ENCODE peak calls at places on chromosomes 13 and 19, in four cellular contexts. D is glutamatergic neuron, L is GM12865, B is adrenal gland. Q is an unnamed sample.

GRCh38 chr13:29743229-29743786 is 107.1 kb downstream of the UBL3 start:
- DNase-seq in D (no peak), L (no peak), B (no peak), Q (no peak)

GRCh38 chr19:19745496-19746285 is 12.8 kb upstream of the ZNF14 start:
- DNase-seq in D (no peak), L (no peak), B (no peak), Q (no peak)

GRCh38 chr19:37874784-37875183 is 31.6 kb downstream of the WDR87 start:
- DNase-seq in D (no peak), L (no peak), B (no peak), Q (no peak)

GRCh38 chr13:46550822-46551221 is 2.1 kb upstream of the LRCH1 start:
- DNase-seq in D (no peak), L (no peak), B (no peak), Q (no peak)

GRCh38 chr13:113843864-113844556 is 19.9 kb downstream of the GAS6 start:
- DNase-seq in D (no peak), L (no peak), B (peak; percentile 55), Q (no peak)

GRCh38 chr19:18452386-18452785 is 14.5 kb upstream of the ISYNA1 start:
- DNase-seq in D (no peak), L (no peak), B (no peak), Q (no peak)

GRCh38 chr19:1872807-1873523 is 9.6 kb upstream of the KLF16 start:
- DNase-seq in D (no peak), L (no peak), B (peak; percentile 32), Q (no peak)

GRCh38 chr19:4390017-4390861 is 10.1 kb downstream of the SH3GL1 start:
- DNase-seq in D (no peak), L (no peak), B (peak; percentile 74), Q (no peak)

GRCh38 chr13:113623491-113624234 is 34.3 kb downstream of the ATP4B start:
- DNase-seq in D (no peak), L (no peak), B (no peak), Q (no peak)

GRCh38 chr19:47107201-47107952 is 6.2 kb downstream of the ZC3H4 start:
- DNase-seq in D (no peak), L (no peak), B (no peak), Q (no peak)

GRCh38 chr19:35712910-35713845 is 4.6 kb upstream of the KMT2B start:
- DNase-seq in D (no peak), L (peak; percentile 89), B (no peak), Q (peak; percentile 86)

GRCh38 chr19:22532388-22533310 is 101.5 kb upstream of the ZNF492 start:
- DNase-seq in D (no peak), L (no peak), B (peak; percentile 82), Q (no peak)

GRCh38 chr13:112768795-112769411 is 79.1 kb downstream of the ATP11A start:
- DNase-seq in D (no peak), L (peak; percentile 6), B (peak; percentile 93), Q (no peak)

GRCh38 chr13:30388401-30389283 is 33.7 kb upstream of the UBE2L5 start:
- DNase-seq in D (no peak), L (no peak), B (peak; percentile 23), Q (no peak)

GRCh38 chr19:16849168-16849567 is 20.0 kb downstream of the SIN3B start:
- DNase-seq in D (no peak), L (no peak), B (no peak), Q (no peak)

GRCh38 chr19:13526552-13526951 is 20.3 kb upstream of the CACNA1A start:
- DNase-seq in D (peak; percentile 59), L (peak; percentile 9), B (no peak), Q (no peak)

DNA sequence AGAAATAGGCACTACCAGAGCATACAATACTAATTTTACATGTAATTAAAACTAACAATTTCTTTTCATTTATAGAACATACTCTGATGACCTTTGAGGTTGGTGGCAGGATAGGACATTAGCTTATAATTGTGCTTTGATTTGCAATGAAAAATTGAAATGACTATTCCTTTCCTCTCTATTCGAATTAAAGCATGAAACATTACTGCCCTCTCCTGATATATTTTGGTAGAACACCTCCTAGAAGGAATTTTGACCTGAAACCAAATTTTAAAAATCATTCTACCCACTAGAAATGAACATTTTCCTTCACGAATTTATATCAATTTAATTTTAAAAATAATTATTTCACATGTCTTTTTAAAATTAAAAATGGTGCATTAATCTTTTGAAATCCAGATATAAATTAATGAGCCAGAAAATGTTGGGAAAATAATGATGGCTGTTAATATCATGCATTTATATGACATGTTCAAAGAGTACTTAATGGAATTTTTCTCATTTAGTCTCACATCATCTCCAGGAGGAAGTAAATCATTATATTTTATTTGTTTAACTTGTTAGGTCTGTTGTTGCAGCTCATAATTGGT is 556.3 kb upstream of the ARGLU1 start:
- DNase-seq in D (no peak), L (no peak), B (no peak), Q (no peak)
- TF ChIP-seq CTCF in D (peak; percentile 78), L (peak; percentile 9), B (peak; percentile 22), Q (no peak)

GRCh38 chr13:53238241-53238640 is 209.6 kb downstream of the OLFM4 start:
- DNase-seq in D (no peak), L (no peak), B (no peak), Q (no peak)
- TF ChIP-seq CTCF in D (no peak), L (no peak), B (no peak), Q (no peak)

GRCh38 chr19:11380653-11381534 is 3.2 kb downstream of the EPOR start:
- DNase-seq in D (peak; percentile 93), L (peak; percentile 99), B (peak; percentile 95), Q (peak; percentile 98)

GRCh38 chr19:11383706-11384048 is 437 bp downstream of the EPOR start:
- DNase-seq in D (no peak), L (no peak), B (no peak), Q (peak; percentile 5)

GRCh38 chr19:11379857-11380350 is 4.2 kb downstream of the EPOR start:
- DNase-seq in D (no peak), L (no peak), B (no peak), Q (no peak)

GRCh38 chr19:11382898-11383705 is 1.0 kb downstream of the EPOR start:
- DNase-seq in D (peak; percentile 74), L (peak; percentile 52), B (peak; percentile 74), Q (peak; percentile 77)

GRCh38 chr19:11381535-11382369 is 2.4 kb downstream of the EPOR start:
- DNase-seq in D (peak; percentile 77), L (peak; percentile 98), B (peak; percentile 93), Q (peak; percentile 90)
- TF ChIP-seq CTCF in D (no peak), L (peak; percentile 46), B (no peak), Q (peak; percentile 40)

GRCh38 chr19:41668315-41668714 is 19.8 kb downstream of the CEACAM7 start:
- DNase-seq in D (no peak), L (no peak), B (no peak), Q (no peak)

GRCh38 chr19:41671481-41671880 is 16.6 kb downstream of the CEACAM7 start:
- DNase-seq in D (no peak), L (no peak), B (no peak), Q (no peak)

GRCh38 chr19:41670755-41671154 is 17.3 kb downstream of the CEACAM7 start:
- DNase-seq in D (no peak), L (no peak), B (no peak), Q (no peak)

DNA sequence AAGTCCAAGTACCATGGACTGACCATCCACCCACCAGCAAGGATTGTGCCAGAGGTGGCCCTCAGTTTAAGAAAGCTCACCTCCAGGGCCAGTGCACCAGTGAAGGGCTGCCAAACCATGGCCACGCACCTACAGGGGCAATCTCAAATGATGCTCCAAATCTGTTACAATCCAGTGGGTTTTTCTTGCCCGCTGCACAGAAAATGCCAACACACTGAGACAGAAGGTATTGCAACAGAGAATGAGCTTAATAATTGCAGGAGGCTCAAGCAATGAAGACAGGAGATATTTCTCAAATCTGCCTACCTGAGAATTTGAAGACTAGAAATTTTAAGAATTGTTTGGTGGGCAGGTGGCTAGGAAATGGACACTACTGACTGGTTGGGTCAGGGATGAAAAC is 22.0 kb downstream of the CEACAM7 start:
- DNase-seq in D (no peak), L (no peak), B (no peak), Q (no peak)
- TF ChIP-seq CTCF in D (no peak), L (no peak), B (no peak), Q (no peak)

Q was measured in GM20000.